ENCODE peak calls at places on chromosomes 2 and 18, in nine cellular contexts. One of them, this sample, is unnamed.

GRCh38 chr2:119649364-119649917 is 29.6 kb upstream of the TMEM177 start:
- DNase-seq in amniotic stem cell: no peak
- DNase-seq in fibroblast of mammary gland: peak
- DNase-seq in cardiac fibroblast: peak
- DNase-seq in occipital lobe: no peak
- DNase-seq in memory B cell: no peak
- DNase-seq in endothelial cell: no peak
- DNase-seq in lower lobe of right lung: no peak
- DNase-seq in nucleus accumbens: no peak
- DNase-seq in this sample: peak

GRCh38 chr2:215728504-215729065 is 284.8 kb downstream of the MREG start:
- DNase-seq in amniotic stem cell: peak
- DNase-seq in fibroblast of mammary gland: peak
- DNase-seq in cardiac fibroblast: peak
- DNase-seq in occipital lobe: no peak
- DNase-seq in memory B cell: no peak
- DNase-seq in endothelial cell: no peak
- DNase-seq in lower lobe of right lung: peak
- DNase-seq in nucleus accumbens: no peak
- DNase-seq in this sample: peak

GRCh38 chr2:235911633-235912032 is 256.6 kb downstream of the GBX2 start:
- DNase-seq in amniotic stem cell: no peak
- DNase-seq in fibroblast of mammary gland: no peak
- DNase-seq in cardiac fibroblast: no peak
- DNase-seq in occipital lobe: no peak
- DNase-seq in memory B cell: no peak
- DNase-seq in endothelial cell: no peak
- DNase-seq in lower lobe of right lung: no peak
- DNase-seq in nucleus accumbens: no peak
- DNase-seq in this sample: no peak

GRCh38 chr2:29110916-29111315 is 4.3 kb upstream of the CLIP4 start:
- DNase-seq in amniotic stem cell: no peak
- DNase-seq in fibroblast of mammary gland: no peak
- DNase-seq in cardiac fibroblast: no peak
- DNase-seq in occipital lobe: no peak
- DNase-seq in memory B cell: no peak
- DNase-seq in endothelial cell: no peak
- DNase-seq in lower lobe of right lung: no peak
- DNase-seq in nucleus accumbens: no peak
- DNase-seq in this sample: peak

GRCh38 chr2:70115646-70116442 is 28.6 kb downstream of the PCBP1 start:
- DNase-seq in amniotic stem cell: no peak
- DNase-seq in fibroblast of mammary gland: no peak
- DNase-seq in cardiac fibroblast: no peak
- DNase-seq in occipital lobe: no peak
- DNase-seq in memory B cell: no peak
- DNase-seq in endothelial cell: no peak
- DNase-seq in lower lobe of right lung: no peak
- DNase-seq in nucleus accumbens: peak
- DNase-seq in this sample: no peak

GRCh38 chr2:54738281-54738680 is 14.8 kb downstream of the EML6 start:
- DNase-seq in amniotic stem cell: no peak
- DNase-seq in fibroblast of mammary gland: no peak
- DNase-seq in cardiac fibroblast: no peak
- DNase-seq in occipital lobe: no peak
- DNase-seq in memory B cell: no peak
- DNase-seq in endothelial cell: no peak
- DNase-seq in lower lobe of right lung: no peak
- DNase-seq in nucleus accumbens: no peak
- DNase-seq in this sample: no peak

GRCh38 chr18:25974630-25975077 is 115.8 kb downstream of the SS18 start:
- DNase-seq in amniotic stem cell: no peak
- DNase-seq in fibroblast of mammary gland: no peak
- DNase-seq in cardiac fibroblast: no peak
- DNase-seq in occipital lobe: no peak
- DNase-seq in memory B cell: no peak
- DNase-seq in endothelial cell: no peak
- DNase-seq in lower lobe of right lung: no peak
- DNase-seq in nucleus accumbens: no peak
- DNase-seq in this sample: no peak

GRCh38 chr2:151775057-151775740 is 40.9 kb upstream of the NEB start:
- DNase-seq in amniotic stem cell: no peak
- DNase-seq in fibroblast of mammary gland: peak
- DNase-seq in cardiac fibroblast: peak
- DNase-seq in occipital lobe: no peak
- DNase-seq in memory B cell: no peak
- DNase-seq in endothelial cell: no peak
- DNase-seq in lower lobe of right lung: no peak
- DNase-seq in nucleus accumbens: no peak
- DNase-seq in this sample: peak

GRCh38 chr2:202237787-202238233 is 587 bp downstream of the SUMO1 start:
- DNase-seq in amniotic stem cell: no peak
- DNase-seq in fibroblast of mammary gland: peak
- DNase-seq in cardiac fibroblast: peak
- DNase-seq in occipital lobe: peak
- DNase-seq in memory B cell: no peak
- DNase-seq in endothelial cell: peak
- DNase-seq in lower lobe of right lung: peak
- DNase-seq in nucleus accumbens: peak
- DNase-seq in this sample: peak

GRCh38 chr2:8796878-8797550 is 40.4 kb downstream of the KIDINS220 start:
- DNase-seq in amniotic stem cell: no peak
- DNase-seq in fibroblast of mammary gland: no peak
- DNase-seq in cardiac fibroblast: no peak
- DNase-seq in occipital lobe: no peak
- DNase-seq in memory B cell: no peak
- DNase-seq in endothelial cell: no peak
- DNase-seq in lower lobe of right lung: no peak
- DNase-seq in nucleus accumbens: no peak
- DNase-seq in this sample: no peak